ENCODE peak calls at places on chromosomes 13 and 19, in seven cellular contexts. E is transverse colon, Z is GM12891, X is endothelial cell of umbilical vein, A is breast epithelium, U is HCT116, Y is GM12892. M is an unnamed sample.

GRCh38 chr13:37910790-37911189 is 41.2 kb upstream of the TRPC4 start:
- DNase-seq in E (no peak), Z (no peak), X (no peak), A (no peak), U (no peak), Y (no peak), M (no peak)

GRCh38 chr13:44860427-44860826 is 128.8 kb downstream of the NUFIP1 start:
- DNase-seq in E (no peak), Z (no peak), X (no peak), A (no peak), U (no peak), Y (no peak), M (no peak)

GRCh38 chr13:31124225-31124624 is 37.5 kb downstream of the HSPH1 start:
- DNase-seq in E (no peak), Z (no peak), X (no peak), A (no peak), U (no peak), Y (no peak), M (no peak)

GRCh38 chr13:40446365-40446764 is 220.1 kb downstream of the FOXO1 start:
- DNase-seq in E (no peak), Z (no peak), X (peak; percentile 11), A (no peak), U (no peak), Y (no peak), M (no peak)

GRCh38 chr13:21175656-21176194 is 627 bp downstream of the SKA3 start:
- DNase-seq in E (no peak), Z (no peak), X (no peak), A (no peak), U (no peak), Y (no peak), M (no peak)

GRCh38 chr19:55082023-55082851 is 6.6 kb downstream of the EPS8L1 start:
- DNase-seq in E (no peak), Z (no peak), X (peak; percentile 70), A (no peak), U (no peak), Y (no peak), M (peak; percentile 74)

GRCh38 chr19:29422686-29423085 is 103.1 kb upstream of the VSTM2B start:
- DNase-seq in E (no peak), Z (no peak), X (no peak), A (no peak), U (no peak), Y (no peak), M (no peak)

GRCh38 chr13:41513600-41513999 is 56.2 kb downstream of the RGCC start:
- DNase-seq in E (no peak), Z (no peak), X (no peak), A (no peak), U (no peak), Y (no peak), M (no peak)

GRCh38 chr13:109145631-109146030 is 516.2 kb downstream of the MYO16 start:
- DNase-seq in E (peak; percentile 30), Z (peak; percentile 45), X (peak; percentile 71), A (no peak), U (peak; percentile 58), Y (no peak), M (no peak)

GRCh38 chr13:107962209-107962608 is 253.1 kb downstream of the LIG4 start:
- DNase-seq in E (no peak), Z (no peak), X (no peak), A (no peak), U (no peak), Y (no peak), M (no peak)

GRCh38 chr13:112984954-112985802 is 16.2 kb downstream of the MCF2L start:
- DNase-seq in E (peak; percentile 62), Z (no peak), X (no peak), A (no peak), U (no peak), Y (no peak), M (no peak)

GRCh38 chr13:24288870-24289269 is 20.5 kb upstream of the C1QTNF9 start:
- DNase-seq in E (no peak), Z (no peak), X (no peak), A (no peak), U (no peak), Y (no peak), M (no peak)

DNA sequence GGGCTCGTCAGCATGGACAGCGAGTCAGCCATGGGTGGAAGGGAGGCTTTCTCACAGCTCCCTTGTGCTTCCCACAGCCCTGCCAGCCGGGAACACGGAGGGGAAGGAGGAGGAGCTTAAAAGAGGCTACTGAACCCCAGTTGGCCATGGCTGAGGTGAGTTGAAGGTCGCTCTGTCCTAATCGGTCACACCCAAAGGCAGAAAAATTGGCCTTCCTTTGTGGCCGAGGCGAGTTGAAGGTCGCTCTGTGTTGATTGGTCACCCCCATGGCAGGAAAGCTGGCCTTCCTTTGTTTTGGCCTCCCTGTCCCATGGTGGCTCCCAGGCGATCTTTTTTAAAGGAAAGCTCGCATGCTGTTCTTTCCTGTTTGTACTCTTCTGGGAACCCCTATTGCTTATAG is 5.1 kb downstream of the ZNF473 start:
- DNase-seq in E (no peak), Z (no peak), X (no peak), A (no peak), U (no peak), Y (no peak), M (no peak)
- TF ChIP-seq POLR2A in E (no peak), Z (no peak), X (no peak), A (no peak), U (no peak), Y (no peak), M (no peak)

DNA sequence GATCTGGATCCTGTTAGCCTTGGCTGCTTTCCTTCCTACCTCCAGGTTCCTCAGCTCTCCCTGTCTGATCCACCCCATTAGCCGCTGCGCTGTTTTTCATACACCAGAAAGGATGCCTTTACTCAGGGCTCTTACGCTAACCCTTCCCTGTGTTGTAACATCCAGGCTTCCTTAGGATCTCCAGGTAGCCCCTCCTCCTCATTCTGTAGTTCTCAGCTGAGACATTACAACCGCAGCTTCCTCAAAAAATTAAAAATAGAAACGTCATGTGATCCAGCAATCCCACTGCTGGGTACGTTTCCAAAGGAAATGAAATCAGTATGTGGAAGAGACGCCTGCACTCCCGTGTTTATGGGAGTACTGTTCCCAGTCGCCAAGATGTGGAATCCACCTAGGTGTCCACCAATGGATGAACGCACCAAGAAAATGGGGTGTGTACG is 18.4 kb upstream of the MYADM start:
- DNase-seq in E (no peak), Z (no peak), X (peak; percentile 90), A (no peak), U (no peak), Y (no peak), M (no peak)
- TF ChIP-seq POLR2AphosphoS5 in E (no peak), Z (no peak), X (no peak), A (no peak), U (no peak), Y (no peak), M (no peak)

GRCh38 chr19:35248310-35249145 is at the start of gene LSR:
- DNase-seq in E (peak; percentile 94), Z (peak; percentile 94), X (no peak), A (peak; percentile 89), U (peak; percentile 94), Y (peak; percentile 97), M (peak; percentile 88)

GRCh38 chr19:35249848-35250711 is 1.3 kb downstream of the LSR start:
- DNase-seq in E (no peak), Z (no peak), X (no peak), A (no peak), U (no peak), Y (no peak), M (peak; percentile 39)

GRCh38 chr19:35246466-35247096 is 2.2 kb upstream of the LSR start:
- DNase-seq in E (no peak), Z (no peak), X (no peak), A (no peak), U (no peak), Y (no peak), M (no peak)

GRCh38 chr19:35249146-35249847 is 495 bp downstream of the LSR start:
- DNase-seq in E (peak; percentile 42), Z (no peak), X (no peak), A (no peak), U (no peak), Y (no peak), M (no peak)

DNA sequence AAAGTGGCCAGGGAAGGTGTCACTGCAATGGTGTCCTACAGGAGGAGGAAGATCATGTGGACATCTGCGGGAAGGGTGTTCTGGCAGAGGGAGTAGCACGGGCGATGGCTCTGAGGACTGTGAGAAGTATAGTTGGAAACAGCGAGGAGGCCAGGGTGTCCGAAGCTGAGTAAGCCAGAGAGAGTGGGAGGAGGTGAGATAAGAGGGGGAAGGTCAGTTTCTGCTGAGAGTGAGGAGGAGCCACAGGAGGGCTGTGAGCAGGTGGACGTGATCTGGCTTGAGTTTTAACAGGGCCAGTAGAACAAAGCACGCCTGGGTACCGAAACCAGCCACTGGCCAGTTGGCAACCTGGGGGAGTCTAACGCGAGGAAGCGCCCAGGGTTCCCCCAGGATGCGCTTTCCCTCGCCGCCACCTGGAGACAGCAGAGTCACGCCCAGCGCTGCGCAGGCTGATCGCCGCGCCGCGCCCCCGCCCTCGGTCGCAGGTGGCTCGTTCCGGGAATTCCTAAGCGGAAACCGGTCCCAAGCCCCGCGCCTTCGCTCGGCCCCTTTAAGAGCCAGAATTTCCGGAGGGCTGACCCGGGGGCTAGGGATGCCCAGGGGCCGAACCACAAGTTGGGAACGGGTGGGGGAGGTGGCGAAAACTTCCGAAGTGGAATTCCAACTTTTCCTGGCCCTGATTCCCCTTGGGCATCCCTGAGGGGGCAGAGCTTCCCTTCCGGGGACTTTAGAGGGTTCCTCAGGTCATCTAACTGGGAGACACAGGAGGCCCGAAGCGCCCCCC is 1.1 kb upstream of the LSR start:
- DNase-seq in E (peak; percentile 94), Z (peak; percentile 53), X (no peak), A (peak; percentile 86), U (peak; percentile 95), Y (peak; percentile 66), M (peak; percentile 91)
- TF ChIP-seq POLR2A in E (no peak), Z (peak; percentile 8), X (no peak), A (no peak), U (peak; percentile 40), Y (no peak), M (peak; percentile 82)

DNA sequence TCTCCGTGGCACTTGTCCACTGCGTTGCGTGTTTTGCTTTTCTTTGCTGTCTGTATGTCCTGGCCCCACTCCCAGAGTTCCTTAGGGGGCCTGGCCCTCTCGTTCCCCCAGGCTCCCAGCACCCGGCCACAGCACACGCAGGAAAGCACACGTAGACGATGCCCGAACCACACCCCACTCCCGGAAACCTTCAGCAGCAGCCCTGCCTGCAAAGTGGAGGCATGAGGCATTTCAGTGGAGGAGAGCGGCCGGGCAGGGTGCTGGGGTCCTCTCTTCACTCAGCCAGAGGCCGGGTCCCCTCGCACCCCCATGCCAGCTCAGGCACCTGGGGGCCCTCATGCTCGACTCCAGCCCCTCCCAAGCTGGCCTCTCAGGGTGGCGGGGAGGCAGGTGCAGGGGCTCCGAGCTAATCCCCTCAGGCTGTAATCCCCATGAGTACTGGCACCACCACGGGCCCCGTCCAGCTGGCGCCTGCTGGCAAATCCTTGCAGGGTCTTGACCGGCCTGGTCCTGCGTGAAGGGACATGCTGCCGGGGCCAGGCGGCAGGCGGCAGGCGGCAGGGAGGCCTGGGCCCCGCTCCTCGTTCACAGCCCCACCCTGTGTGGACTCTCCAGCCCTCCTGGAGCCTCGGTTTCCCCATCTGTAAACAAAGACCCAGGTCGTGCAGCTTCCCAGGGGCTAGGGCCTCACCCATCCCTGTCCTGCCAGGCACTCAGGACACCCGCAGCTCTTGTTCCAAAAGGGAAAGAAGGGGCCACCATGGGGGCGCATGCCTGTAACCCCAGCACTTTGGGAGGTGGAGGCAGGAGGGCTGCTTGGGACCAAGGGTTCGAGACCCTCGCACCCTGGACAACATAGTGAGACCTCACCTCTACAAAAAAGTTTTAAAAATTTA is 7.0 kb downstream of the PIP5K1C start:
- DNase-seq in E (no peak), Z (no peak), X (no peak), A (no peak), U (no peak), Y (no peak), M (no peak)
- TF ChIP-seq POLR2AphosphoS5 in E (no peak), Z (no peak), X (no peak), A (no peak), U (no peak), Y (no peak), M (no peak)